ENCODE peak calls at places on chromosome 17, in nine cellular contexts. K is ureter; R is transverse colon; A is ACHN; E is hepatocyte; O is activated naive CD4-positive, alpha-beta T cell treated with anti-CD3 and anti-CD28 coated beads, Interleukin-2, amount 10 ng/mL, durations not matched to agents 7 days and 5 days; H is T-helper 1 cell; Z is ecto neural progenitor cell; J is Calu3. N is an unnamed sample.

GRCh38 chr17:32672701-32673100 is 185.9 kb downstream of the CDK5R1 start:
- DNase-seq in E (no peak), R (no peak), O (no peak), Z (no peak), H (no peak), J (no peak), K (no peak), A (no peak), N (no peak)

GRCh38 chr17:1181769-1182137 is 2.0 kb upstream of the ABR start:
- DNase-seq in H (no peak), E (no peak), Z (no peak), A (no peak), K (no peak), R (no peak), J (no peak), O (no peak), N (no peak)

GRCh38 chr17:47733047-47733413 is at the start of gene TBX21:
- DNase-seq in J (peak; percentile 88), Z (peak; percentile 93), K (peak; percentile 72), A (peak; percentile 63), H (peak; percentile 85), R (peak; percentile 87), O (peak; percentile 94), E (peak; percentile 70), N (peak; percentile 95)

GRCh38 chr17:13001991-13002615 is 15.7 kb downstream of the ELAC2 start:
- DNase-seq in J (no peak), E (peak; percentile 27), O (no peak), A (no peak), R (no peak), Z (no peak), H (no peak), K (no peak), N (no peak)

GRCh38 chr17:76843703-76844484 is 24.3 kb upstream of the MGAT5B start:
- DNase-seq in K (no peak), J (no peak), H (no peak), R (no peak), Z (no peak), O (no peak), E (no peak), A (no peak), N (no peak)

GRCh38 chr17:82350182-82351030 is 8.6 kb upstream of the TEX19 start:
- DNase-seq in E (no peak), J (no peak), H (no peak), R (peak; percentile 58), K (no peak), O (peak; percentile 60), Z (no peak), A (no peak), N (peak; percentile 66)

GRCh38 chr17:45149669-45150603 is 1.7 kb downstream of the HEXIM1 start:
- DNase-seq in H (no peak), A (peak; percentile 71), Z (peak; percentile 76), K (peak; percentile 84), J (peak; percentile 58), E (peak; percentile 76), R (peak; percentile 76), O (peak; percentile 57), N (peak; percentile 66)

GRCh38 chr17:7101531-7101930 is 13.1 kb downstream of the ASGR2 start:
- DNase-seq in K (no peak), Z (no peak), E (no peak), J (no peak), O (no peak), A (no peak), H (no peak), R (no peak), N (no peak)

GRCh38 chr17:36144014-36144413 is 32.4 kb downstream of the TBC1D3B start:
- DNase-seq in K (no peak), A (no peak), O (no peak), E (no peak), R (no peak), J (no peak), Z (no peak), H (no peak), N (no peak)

GRCh38 chr17:39082482-39082881 is 69.0 kb downstream of the PLXDC1 start:
- DNase-seq in K (no peak), A (no peak), Z (no peak), O (no peak), J (no peak), E (no peak), H (no peak), R (no peak), N (no peak)

GRCh38 chr17:51427259-51428255 is 167.2 kb downstream of the UTP18 start:
- DNase-seq in H (peak; percentile 44), A (no peak), E (no peak), K (no peak), R (no peak), O (peak; percentile 81), J (no peak), Z (no peak), N (no peak)

GRCh38 chr17:27241346-27241946 is 52.5 kb upstream of the WSB1 start:
- DNase-seq in R (peak; percentile 43), H (no peak), A (no peak), K (peak; percentile 82), O (no peak), J (peak; percentile 86), Z (no peak), E (peak; percentile 71), N (peak; percentile 42)

GRCh38 chr17:345992-346785 is 6.4 kb downstream of the RPH3AL start:
- DNase-seq in O (no peak), R (no peak), Z (no peak), K (no peak), A (no peak), J (no peak), H (no peak), E (no peak), N (no peak)

GRCh38 chr17:9529033-9529748 is 46.4 kb downstream of the STX8 start:
- DNase-seq in R (no peak), H (no peak), J (no peak), K (no peak), O (no peak), E (peak; percentile 11), Z (no peak), A (peak; percentile 40), N (no peak)

GRCh38 chr17:38751144-38751802 is 1.3 kb upstream of the PSMB3 start:
- DNase-seq in R (no peak), Z (no peak), O (no peak), A (peak; percentile 56), J (peak; percentile 74), H (no peak), E (peak; percentile 26), K (no peak), N (no peak)

GRCh38 chr17:11372692-11373091 is 131.7 kb downstream of the SHISA6 start:
- DNase-seq in H (no peak), K (no peak), J (no peak), R (peak; percentile 11), A (no peak), E (no peak), Z (no peak), O (no peak), N (no peak)

GRCh38 chr17:49557204-49558024 is 18.3 kb upstream of the NXPH3 start:
- DNase-seq in K (peak; percentile 42), O (peak; percentile 59), Z (peak; percentile 78), J (peak; percentile 73), A (peak; percentile 70), E (peak; percentile 73), H (no peak), R (no peak), N (no peak)

GRCh38 chr17:951388-952132 is 28.0 kb downstream of the NXN start:
- DNase-seq in J (peak; percentile 16), K (no peak), R (peak; percentile 40), E (peak; percentile 75), Z (peak; percentile 89), O (no peak), H (no peak), A (peak; percentile 97), N (no peak)

GRCh38 chr17:48048321-48049140 is at the start of gene NFE2L1:
- DNase-seq in A (peak; percentile 96), J (peak; percentile 95), E (peak; percentile 93), Z (no peak), K (peak; percentile 92), R (peak; percentile 95), O (peak; percentile 52), H (no peak), N (peak; percentile 94)

GRCh38 chr17:82791532-82791931 is 39.7 kb downstream of the TBCD start:
- DNase-seq in Z (no peak), H (no peak), J (no peak), A (peak; percentile 97), R (no peak), K (no peak), O (no peak), E (no peak), N (no peak)

GRCh38 chr17:49494937-49495841 is at the start of gene NGFR:
- DNase-seq in K (no peak), A (peak; percentile 48), O (peak; percentile 65), J (peak; percentile 60), Z (peak; percentile 86), R (peak; percentile 33), H (peak; percentile 31), E (peak; percentile 75), N (peak; percentile 66)

GRCh38 chr17:80236911-80237310 is 16.7 kb downstream of the SLC26A11 start:
- DNase-seq in R (no peak), A (no peak), H (no peak), O (no peak), J (no peak), Z (no peak), E (no peak), K (no peak), N (no peak)

GRCh38 chr17:67506966-67507365 is 129.9 kb downstream of the PITPNC1 start:
- DNase-seq in R (no peak), E (no peak), J (no peak), K (no peak), A (no peak), O (no peak), Z (no peak), H (no peak), N (no peak)

GRCh38 chr17:8013731-8014557 is 11.5 kb downstream of the GUCY2D start:
- DNase-seq in R (no peak), K (no peak), O (no peak), Z (no peak), H (no peak), J (no peak), A (no peak), E (no peak), N (no peak)

GRCh38 chr17:43701318-43701743 is 39.6 kb upstream of the MEOX1 start:
- DNase-seq in O (peak; percentile 27), J (no peak), H (no peak), K (no peak), E (no peak), A (no peak), Z (no peak), R (peak; percentile 20), N (no peak)

GRCh38 chr17:40168262-40168832 is 8.9 kb upstream of the RAPGEFL1 start:
- DNase-seq in O (peak; percentile 52), K (no peak), A (peak; percentile 83), E (peak; percentile 78), J (peak; percentile 88), R (no peak), Z (no peak), H (no peak), N (peak; percentile 77)

GRCh38 chr17:60968266-60968665 is 290.6 kb downstream of the BCAS3 start:
- DNase-seq in K (no peak), O (no peak), A (no peak), R (no peak), Z (no peak), H (no peak), J (no peak), E (no peak), N (no peak)

GRCh38 chr17:3927628-3928010 is 11.4 kb upstream of the P2RX1 start:
- DNase-seq in R (no peak), H (no peak), E (no peak), J (no peak), A (no peak), O (no peak), K (no peak), Z (peak; percentile 52), N (no peak)

GRCh38 chr17:71760062-71760720 is 360.6 kb upstream of the SOX9 start:
- DNase-seq in K (no peak), R (no peak), Z (no peak), A (peak; percentile 5), J (no peak), H (no peak), E (no peak), O (no peak), N (no peak)

GRCh38 chr17:28421775-28422305 is 15.8 kb upstream of the SLC46A1 start:
- DNase-seq in H (no peak), E (no peak), J (no peak), Z (no peak), R (no peak), K (no peak), O (no peak), A (no peak), N (no peak)

GRCh38 chr17:7839199-7839889 is 5.3 kb downstream of the KDM6B start:
- DNase-seq in R (peak; percentile 88), A (no peak), E (peak; percentile 56), Z (peak; percentile 59), H (no peak), O (peak; percentile 33), K (no peak), J (no peak), N (peak; percentile 90)

N was measured in Peyer's patch.